ENCODE peak calls at places on chromosomes 13 and 19, in seven cellular contexts. One of them, this sample, is unnamed.
A peak's percentile ranks its signal among the peaks of the same experiment; 100 is the strongest.

GRCh38 chr13:35781044-35781443 is 304.6 kb upstream of the MAB21L1 start:
- DNase-seq in CD4-positive, alpha-beta T cell: no peak
- DNase-seq in activated CD8-positive, alpha-beta memory T cell treated with anti-CD3 and anti-CD28 coated beads for 48 hours: no peak
- DNase-seq in naive B cell: no peak
- DNase-seq in NCI-H187: no peak
- DNase-seq in neural crest cell: no peak
- DNase-seq in NCI-H2081: no peak
- DNase-seq in this sample: no peak

GRCh38 chr13:59086147-59086546 is 1077.6 kb downstream of the DIAPH3 start:
- DNase-seq in activated CD8-positive, alpha-beta memory T cell treated with anti-CD3 and anti-CD28 coated beads for 48 hours: no peak
- DNase-seq in neural crest cell: no peak
- DNase-seq in naive B cell: no peak
- DNase-seq in NCI-H187: no peak
- DNase-seq in NCI-H2081: no peak
- DNase-seq in CD4-positive, alpha-beta T cell: no peak
- DNase-seq in this sample: no peak

GRCh38 chr19:38736036-38736412 is 8.2 kb downstream of the CAPN12 start:
- DNase-seq in NCI-H187: no peak
- DNase-seq in CD4-positive, alpha-beta T cell: peak; percentile 23
- DNase-seq in neural crest cell: no peak
- DNase-seq in NCI-H2081: peak; percentile 10
- DNase-seq in activated CD8-positive, alpha-beta memory T cell treated with anti-CD3 and anti-CD28 coated beads for 48 hours: peak; percentile 44
- DNase-seq in naive B cell: peak; percentile 60
- DNase-seq in this sample: no peak

GRCh38 chr13:98664047-98664446 is 87.1 kb upstream of the STK24 start:
- DNase-seq in naive B cell: no peak
- DNase-seq in CD4-positive, alpha-beta T cell: peak; percentile 9
- DNase-seq in NCI-H2081: no peak
- DNase-seq in NCI-H187: no peak
- DNase-seq in neural crest cell: no peak
- DNase-seq in activated CD8-positive, alpha-beta memory T cell treated with anti-CD3 and anti-CD28 coated beads for 48 hours: peak; percentile 21
- DNase-seq in this sample: no peak

GRCh38 chr19:54549224-54549623 is 24.4 kb upstream of the LILRA2 start:
- DNase-seq in activated CD8-positive, alpha-beta memory T cell treated with anti-CD3 and anti-CD28 coated beads for 48 hours: no peak
- DNase-seq in neural crest cell: no peak
- DNase-seq in naive B cell: no peak
- DNase-seq in NCI-H2081: no peak
- DNase-seq in CD4-positive, alpha-beta T cell: no peak
- DNase-seq in NCI-H187: no peak
- DNase-seq in this sample: no peak

GRCh38 chr13:32075150-32075851 is 43.7 kb downstream of the FRY start:
- DNase-seq in NCI-H187: no peak
- DNase-seq in activated CD8-positive, alpha-beta memory T cell treated with anti-CD3 and anti-CD28 coated beads for 48 hours: no peak
- DNase-seq in naive B cell: no peak
- DNase-seq in neural crest cell: no peak
- DNase-seq in NCI-H2081: peak; percentile 37
- DNase-seq in CD4-positive, alpha-beta T cell: no peak
- DNase-seq in this sample: no peak

GRCh38 chr13:103098535-103098934 is 32.3 kb upstream of the SLC10A2 start:
- DNase-seq in NCI-H2081: no peak
- DNase-seq in activated CD8-positive, alpha-beta memory T cell treated with anti-CD3 and anti-CD28 coated beads for 48 hours: no peak
- DNase-seq in neural crest cell: no peak
- DNase-seq in CD4-positive, alpha-beta T cell: no peak
- DNase-seq in naive B cell: no peak
- DNase-seq in NCI-H187: no peak
- DNase-seq in this sample: no peak

GRCh38 chr13:50593228-50593627 is 250.3 kb downstream of the DLEU7 start:
- DNase-seq in neural crest cell: no peak
- DNase-seq in NCI-H2081: no peak
- DNase-seq in naive B cell: no peak
- DNase-seq in CD4-positive, alpha-beta T cell: no peak
- DNase-seq in NCI-H187: no peak
- DNase-seq in activated CD8-positive, alpha-beta memory T cell treated with anti-CD3 and anti-CD28 coated beads for 48 hours: no peak
- DNase-seq in this sample: no peak

GRCh38 chr13:26946675-26947342 is 186.2 kb upstream of the GPR12 start:
- DNase-seq in NCI-H2081: peak; percentile 51
- DNase-seq in NCI-H187: no peak
- DNase-seq in naive B cell: no peak
- DNase-seq in neural crest cell: no peak
- DNase-seq in CD4-positive, alpha-beta T cell: no peak
- DNase-seq in activated CD8-positive, alpha-beta memory T cell treated with anti-CD3 and anti-CD28 coated beads for 48 hours: no peak
- DNase-seq in this sample: peak; percentile 22

GRCh38 chr13:111423168-111423785 is 102.8 kb downstream of the TEX29 start:
- DNase-seq in activated CD8-positive, alpha-beta memory T cell treated with anti-CD3 and anti-CD28 coated beads for 48 hours: no peak
- DNase-seq in neural crest cell: no peak
- DNase-seq in naive B cell: no peak
- DNase-seq in NCI-H187: no peak
- DNase-seq in NCI-H2081: no peak
- DNase-seq in CD4-positive, alpha-beta T cell: no peak
- DNase-seq in this sample: no peak

GRCh38 chr19:32363175-32363574 is 17.8 kb downstream of the ZNF507 start:
- DNase-seq in activated CD8-positive, alpha-beta memory T cell treated with anti-CD3 and anti-CD28 coated beads for 48 hours: no peak
- DNase-seq in naive B cell: no peak
- DNase-seq in NCI-H2081: no peak
- DNase-seq in CD4-positive, alpha-beta T cell: no peak
- DNase-seq in NCI-H187: no peak
- DNase-seq in neural crest cell: no peak
- DNase-seq in this sample: no peak

GRCh38 chr13:42577538-42577937 is 3.6 kb downstream of the TNFSF11 start:
- DNase-seq in NCI-H187: no peak
- DNase-seq in CD4-positive, alpha-beta T cell: no peak
- DNase-seq in naive B cell: no peak
- DNase-seq in activated CD8-positive, alpha-beta memory T cell treated with anti-CD3 and anti-CD28 coated beads for 48 hours: no peak
- DNase-seq in NCI-H2081: no peak
- DNase-seq in neural crest cell: no peak
- DNase-seq in this sample: no peak

GRCh38 chr13:57123660-57124059 is 17.1 kb upstream of the PRR20A start:
- DNase-seq in NCI-H187: no peak
- DNase-seq in neural crest cell: no peak
- DNase-seq in CD4-positive, alpha-beta T cell: no peak
- DNase-seq in activated CD8-positive, alpha-beta memory T cell treated with anti-CD3 and anti-CD28 coated beads for 48 hours: no peak
- DNase-seq in NCI-H2081: peak; percentile 71
- DNase-seq in naive B cell: no peak
- DNase-seq in this sample: no peak